ENCODE peak calls at places on chromosomes 3 and 15, in six cellular contexts. P, V, W, R, C and E are unnamed samples.
A peak's percentile ranks its signal among the peaks of the same experiment; 100 is the strongest.

GRCh38 chr3:56772926-56773587 is 28.7 kb downstream of the ARHGEF3 start:
- DNase-seq in P (no peak), V (no peak), W (no peak), R (no peak), C (no peak), E (no peak)

GRCh38 chr3:124772081-124772831 is 42.0 kb downstream of the UMPS start:
- DNase-seq in P (no peak), V (no peak), W (peak; percentile 12), R (peak; percentile 94), C (peak; percentile 33), E (no peak)

GRCh38 chr15:45279024-45279697 is 27.1 kb downstream of the SLC28A2 start:
- DNase-seq in P (peak; percentile 99), V (peak; percentile 99), W (peak; percentile 97), R (peak; percentile 98), C (peak; percentile 98), E (peak; percentile 98)

GRCh38 chr15:65304393-65305143 is at the start of gene RNU5B-1:
- DNase-seq in P (peak; percentile 58), V (no peak), W (peak; percentile 95), R (peak; percentile 86), C (peak; percentile 84), E (peak; percentile 62)

GRCh38 chr3:177196473-177197040 is 725 bp downstream of the TBL1XR1 start:
- DNase-seq in P (peak; percentile 71), V (no peak), W (no peak), R (peak; percentile 37), C (peak; percentile 63), E (no peak)

GRCh38 chr3:15941958-15942357 is 144.2 kb upstream of the ANKRD28 start:
- DNase-seq in P (no peak), V (no peak), W (no peak), R (no peak), C (no peak), E (no peak)

GRCh38 chr15:51661072-51661471 is 20.2 kb upstream of the SCG3 start:
- DNase-seq in P (no peak), V (no peak), W (no peak), R (no peak), C (no peak), E (no peak)

GRCh38 chr15:74306801-74307217 is 60.6 kb downstream of the CYP11A1 start:
- DNase-seq in P (no peak), V (no peak), W (peak; percentile 83), R (no peak), C (no peak), E (no peak)

GRCh38 chr3:58628823-58629562 is 37.6 kb downstream of the FAM3D start:
- DNase-seq in P (peak; percentile 60), V (no peak), W (no peak), R (no peak), C (peak; percentile 72), E (peak; percentile 77)

GRCh38 chr3:55426486-55426885 is 60.6 kb downstream of the WNT5A start:
- DNase-seq in P (no peak), V (no peak), W (no peak), R (no peak), C (no peak), E (no peak)

GRCh38 chr3:143228405-143228804 is 108.8 kb downstream of the CHST2 start:
- DNase-seq in P (no peak), V (no peak), W (no peak), R (no peak), C (no peak), E (no peak)

GRCh38 chr3:146164951-146165350 is 4.0 kb upstream of the PLOD2 start:
- DNase-seq in P (no peak), V (no peak), W (no peak), R (no peak), C (peak; percentile 31), E (no peak)

GRCh38 chr3:15716178-15716577 is 81.6 kb downstream of the ANKRD28 start:
- DNase-seq in P (no peak), V (no peak), W (no peak), R (no peak), C (no peak), E (no peak)

GRCh38 chr15:60390931-60391501 is 6.8 kb downstream of the ANXA2 start:
- DNase-seq in P (peak; percentile 71), V (peak; percentile 79), W (peak; percentile 85), R (no peak), C (peak; percentile 77), E (no peak)
- TF ChIP-seq CTCF in P (no peak), V (no peak), W (peak; percentile 9), R (no peak), C (no peak), E (no peak)

DNA sequence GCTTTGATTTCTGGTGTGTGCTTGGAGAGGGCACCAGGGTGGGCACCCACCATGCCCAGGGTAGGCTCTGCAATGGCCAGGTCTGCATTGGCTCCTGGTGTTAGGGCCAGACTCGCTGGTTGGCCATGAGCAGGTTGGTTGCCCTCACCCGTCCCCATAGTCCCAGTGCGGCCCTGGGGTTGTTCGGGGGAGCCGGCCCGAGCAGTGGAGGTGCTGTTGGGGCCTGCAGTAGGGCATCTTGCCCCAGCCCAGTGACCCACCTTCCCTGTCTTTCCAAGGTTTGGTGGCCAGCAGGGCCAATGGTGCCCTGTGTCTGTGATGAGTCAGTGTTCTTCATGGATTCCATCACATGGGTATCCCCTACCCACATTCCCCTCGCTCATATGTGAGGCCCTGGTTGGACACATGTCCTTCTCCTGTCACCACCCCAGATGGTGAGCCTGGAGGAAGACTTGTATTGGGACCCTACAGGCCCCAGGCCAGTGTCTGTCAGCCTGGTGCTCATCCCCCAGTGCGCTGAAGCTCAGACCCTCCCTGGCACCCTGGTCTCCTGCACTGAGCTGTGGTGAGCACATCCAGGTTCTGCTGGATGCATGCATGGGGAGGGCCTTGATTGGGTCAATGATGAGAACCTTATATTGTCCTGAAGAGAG is 190.1 kb downstream of the UBE3A start:
- DNase-seq in P (peak; percentile 24), V (peak; percentile 61), W (no peak), R (peak; percentile 2), C (peak; percentile 7), E (no peak)
- H3K9me3 ChIP-seq in P (no peaks in the 10 kb centered on the region), V (peaks cover 4% of the 10 kb centered on the region), W (peaks cover 8% of the 10 kb centered on the region), R (no peaks in the 10 kb centered on the region), C (no peaks in the 10 kb centered on the region), E (peaks cover 89% of the 10 kb centered on the region)

GRCh38 chr3:50389368-50389767 is 30.0 kb upstream of the TMEM115 start:
- DNase-seq in P (no peak), V (no peak), W (no peak), R (no peak), C (no peak), E (no peak)

GRCh38 chr3:50390523-50391177 is 31.3 kb upstream of the TMEM115 start:
- DNase-seq in P (peak; percentile 83), V (peak; percentile 77), W (peak; percentile 39), R (peak; percentile 84), C (peak; percentile 37), E (no peak)

GRCh38 chr3:50385741-50386140 is 26.4 kb upstream of the TMEM115 start:
- DNase-seq in P (no peak), V (no peak), W (no peak), R (no peak), C (no peak), E (no peak)

GRCh38 chr3:50388720-50389352 is 29.5 kb upstream of the TMEM115 start:
- DNase-seq in P (no peak), V (no peak), W (no peak), R (no peak), C (no peak), E (no peak)

GRCh38 chr3:50388021-50388719 is 28.8 kb upstream of the TMEM115 start:
- DNase-seq in P (no peak), V (no peak), W (peak; percentile 81), R (peak; percentile 68), C (no peak), E (no peak)
- TF ChIP-seq CTCF in P (peak; percentile 33), V (no peak), W (peak; percentile 90), R (peak; percentile 65), C (no peak), E (no peak)

DNA sequence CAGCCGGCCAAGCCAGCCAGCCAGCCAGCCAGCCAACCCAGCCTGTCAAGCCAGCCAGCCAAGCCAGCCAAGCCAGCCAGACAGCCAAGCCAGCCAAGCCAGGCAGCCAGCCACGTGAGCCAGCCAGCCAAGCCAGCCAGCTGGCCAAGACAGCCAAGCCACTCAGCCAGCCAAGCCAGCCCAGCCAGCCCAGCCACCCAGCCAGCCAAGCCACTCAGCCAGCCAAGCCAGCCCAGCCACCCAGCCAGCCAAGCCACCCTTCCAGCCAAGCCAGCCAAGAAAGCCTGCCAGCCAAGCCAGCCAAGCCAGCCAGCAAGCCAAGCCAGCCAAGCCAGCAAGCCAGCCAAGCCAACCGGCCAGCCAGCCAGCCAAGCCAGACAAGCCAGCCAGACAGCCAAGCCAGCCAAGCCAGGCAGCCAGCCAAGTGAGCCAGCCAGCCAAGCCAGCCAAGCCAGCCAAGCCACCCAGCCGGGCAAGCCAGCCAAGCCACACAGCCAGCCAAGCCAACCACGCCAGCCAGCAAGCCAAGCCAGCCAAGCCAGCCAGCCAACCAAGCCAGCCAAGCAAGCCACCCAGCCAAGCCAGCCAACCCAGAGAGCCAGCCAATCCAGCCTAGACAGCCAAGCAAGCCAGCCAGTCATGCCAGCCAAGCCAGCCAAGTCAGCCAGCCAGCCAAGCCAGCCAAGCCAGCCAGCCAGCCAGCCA is 199.5 kb downstream of the GOLGA6L6 start:
- DNase-seq in P (peak; percentile 76), V (peak; percentile 88), W (peak; percentile 51), R (peak; percentile 47), C (no peak), E (peak; percentile 76)
- H3K9me3 ChIP-seq in P (peaks cover 4% of the 10 kb centered on the region), V (no peaks in the 10 kb centered on the region), W (peaks cover 30% of the 10 kb centered on the region), R (peaks cover 8% of the 10 kb centered on the region), C (no peaks in the 10 kb centered on the region), E (peaks cover 73% of the 10 kb centered on the region)